ENCODE peak calls at places on chromosomes 7 and 10, in five cellular contexts. N is stimulated activated CD4-positive, alpha-beta T cell treated with anti-CD3 and anti-CD28 coated beads, Interleukin-2, amount 100 ng/mL, for 24 hours; R is fibroblast of lung; L is lower lobe of right lung; Z is epithelial cell of esophagus. F is an unnamed sample.

GRCh38 chr7:1621718-1622117 is 48.4 kb upstream of the ELFN1 start:
- DNase-seq in N (no peak), R (no peak), L (no peak), Z (no peak), F (no peak)

GRCh38 chr7:90469554-90469953 is at the start of gene PTTG1IP2:
- DNase-seq in N (no peak), R (no peak), L (no peak), Z (no peak), F (no peak)

GRCh38 chr10:11260136-11260535 is 242.5 kb downstream of the CELF2 start:
- DNase-seq in N (no peak), R (no peak), L (no peak), Z (no peak), F (no peak)

GRCh38 chr10:35517431-35518181 is 87.5 kb upstream of the GJD4 start:
- DNase-seq in N (no peak), R (peak; percentile 38), L (no peak), Z (peak; percentile 19), F (peak; percentile 34)

GRCh38 chr10:132115736-132116135 is 50.0 kb downstream of the JAKMIP3 start:
- DNase-seq in N (no peak), R (peak; percentile 6), L (peak; percentile 38), Z (no peak), F (no peak)

GRCh38 chr7:38615665-38616064 is 15.5 kb downstream of the AMPH start:
- DNase-seq in N (no peak), R (no peak), L (no peak), Z (no peak), F (no peak)

GRCh38 chr10:24349379-24350110 is 140.6 kb downstream of the KIAA1217 start:
- DNase-seq in N (no peak), R (peak; percentile 69), L (no peak), Z (peak; percentile 62), F (peak; percentile 87)

GRCh38 chr10:129938460-129938859 is 25.6 kb downstream of the EBF3 start:
- DNase-seq in N (no peak), R (no peak), L (no peak), Z (no peak), F (no peak)

GRCh38 chr10:35331894-35332640 is 4.2 kb upstream of the CCNY start:
- DNase-seq in N (no peak), R (peak; percentile 95), L (no peak), Z (peak; percentile 95), F (peak; percentile 100)

GRCh38 chr7:29974286-29974685 is 15.3 kb downstream of the SCRN1 start:
- DNase-seq in N (no peak), R (no peak), L (no peak), Z (no peak), F (no peak)

GRCh38 chr10:72785422-72785818 is 93.5 kb downstream of the MCU start:
- DNase-seq in N (no peak), R (peak; percentile 29), L (no peak), Z (no peak), F (no peak)

GRCh38 chr7:78226059-78226658 is 427.6 kb downstream of the PHTF2 start:
- DNase-seq in N (peak; percentile 51), R (peak; percentile 23), L (no peak), Z (peak; percentile 53), F (peak; percentile 32)

GRCh38 chr7:150360682-150361058 is 8.0 kb upstream of the REPIN1 start:
- DNase-seq in N (no peak), R (no peak), L (no peak), Z (no peak), F (no peak)

GRCh38 chr7:56097700-56098099 is 4.9 kb upstream of the PHKG1 start:
- DNase-seq in N (no peak), R (peak; percentile 80), L (no peak), Z (no peak), F (peak; percentile 24)

GRCh38 chr10:17599089-17599488 is 18.1 kb downstream of the HACD1 start:
- DNase-seq in N (no peak), R (peak; percentile 42), L (no peak), Z (peak; percentile 40), F (peak; percentile 25)

GRCh38 chr7:32214913-32215312 is 144.7 kb upstream of the PDE1C start:
- DNase-seq in N (no peak), R (no peak), L (no peak), Z (no peak), F (no peak)

GRCh38 chr10:34760606-34761005 is 54.5 kb downstream of the PARD3 start:
- DNase-seq in N (no peak), R (peak; percentile 59), L (no peak), Z (peak; percentile 98), F (peak; percentile 98)

F was measured in PC-3.